ENCODE peak calls at places on chromosome 5, in eight cellular contexts. J, K, V, S, U, X, W and A are unnamed samples.
A peak's percentile ranks its signal among the peaks of the same experiment; 100 is the strongest.

GRCh38 chr5:102547659-102548058 is 48.9 kb upstream of the SLCO6A1 start:
- DNase-seq in J (no peak), K (no peak), V (no peak), S (no peak), U (no peak), X (no peak), W (no peak), A (no peak)

GRCh38 chr5:38258319-38259061 is at the start of gene EGFLAM:
- DNase-seq in J (peak; percentile 87), K (no peak), V (no peak), S (peak; percentile 15), U (peak; percentile 25), X (no peak), W (peak; percentile 6), A (peak; percentile 14)

GRCh38 chr5:149011084-149011483 is 51.8 kb downstream of the SH3TC2 start:
- DNase-seq in J (no peak), K (no peak), V (peak; percentile 46), S (no peak), U (peak; percentile 52), X (peak; percentile 12), W (peak; percentile 89), A (peak; percentile 83)

GRCh38 chr5:176611435-176611834 is 1.5 kb upstream of the GPRIN1 start:
- DNase-seq in J (peak; percentile 93), K (peak; percentile 63), V (peak; percentile 91), S (peak; percentile 77), U (peak; percentile 65), X (peak; percentile 14), W (peak; percentile 87), A (peak; percentile 87)

GRCh38 chr5:107430077-107430625 is 240.6 kb downstream of the EFNA5 start:
- DNase-seq in J (no peak), K (no peak), V (peak; percentile 22), S (no peak), U (no peak), X (no peak), W (peak; percentile 30), A (no peak)

GRCh38 chr5:179867476-179867875 is 8.9 kb upstream of the MRNIP start:
- DNase-seq in J (peak; percentile 18), K (no peak), V (no peak), S (no peak), U (no peak), X (no peak), W (no peak), A (no peak)

GRCh38 chr5:150215978-150216944 is 26.4 kb downstream of the SLC6A7 start:
- DNase-seq in J (no peak), K (no peak), V (peak; percentile 40), S (no peak), U (no peak), X (no peak), W (no peak), A (no peak)

GRCh38 chr5:1412621-1413020 is 32.6 kb downstream of the SLC6A3 start:
- DNase-seq in J (no peak), K (no peak), V (no peak), S (peak; percentile 2), U (no peak), X (no peak), W (no peak), A (no peak)

GRCh38 chr5:88089757-88090390 is 178.8 kb downstream of the TMEM161B start:
- DNase-seq in J (peak; percentile 28), K (no peak), V (no peak), S (no peak), U (no peak), X (peak; percentile 9), W (no peak), A (no peak)

GRCh38 chr5:61631438-61631941 is 299.4 kb downstream of the ZSWIM6 start:
- DNase-seq in J (no peak), K (no peak), V (peak; percentile 54), S (peak; percentile 52), U (no peak), X (peak; percentile 76), W (no peak), A (no peak)

GRCh38 chr5:37696190-37697021 is 143.4 kb downstream of the GDNF start:
- DNase-seq in J (no peak), K (peak; percentile 91), V (peak; percentile 61), S (no peak), U (no peak), X (no peak), W (peak; percentile 74), A (peak; percentile 42)

GRCh38 chr5:77366717-77367500 is 125.2 kb downstream of the WDR41 start:
- DNase-seq in J (no peak), K (no peak), V (no peak), S (no peak), U (no peak), X (no peak), W (no peak), A (no peak)

GRCh38 chr5:163841-164240 is 27.5 kb upstream of the LRRC14B start:
- DNase-seq in J (no peak), K (no peak), V (no peak), S (no peak), U (no peak), X (no peak), W (no peak), A (no peak)

GRCh38 chr5:139378101-139378825 is 4.8 kb downstream of the SLC23A1 start:
- DNase-seq in J (no peak), K (no peak), V (no peak), S (no peak), U (no peak), X (no peak), W (no peak), A (no peak)

GRCh38 chr5:113232246-113232645 is 202.5 kb downstream of the TSSK1B start:
- DNase-seq in J (no peak), K (no peak), V (peak; percentile 75), S (no peak), U (no peak), X (no peak), W (peak; percentile 74), A (no peak)

GRCh38 chr5:1173485-1174070 is 27.8 kb upstream of the SLC6A19 start:
- DNase-seq in J (no peak), K (no peak), V (no peak), S (no peak), U (no peak), X (no peak), W (no peak), A (no peak)

GRCh38 chr5:61275841-61276240 is 56.2 kb upstream of the ZSWIM6 start:
- DNase-seq in J (no peak), K (peak; percentile 26), V (peak; percentile 73), S (no peak), U (no peak), X (no peak), W (peak; percentile 80), A (peak; percentile 77)

GRCh38 chr5:167861134-167861930 is 430.1 kb upstream of the WWC1 start:
- DNase-seq in J (peak; percentile 80), K (no peak), V (peak; percentile 13), S (no peak), U (no peak), X (no peak), W (peak; percentile 66), A (peak; percentile 10)

GRCh38 chr5:143014017-143014651 is 244.0 kb downstream of the ARHGAP26 start:
- DNase-seq in J (peak; percentile 59), K (no peak), V (no peak), S (no peak), U (no peak), X (no peak), W (peak; percentile 63), A (peak; percentile 27)

GRCh38 chr5:154358410-154359221 is 87.2 kb upstream of the SAP30L start:
- DNase-seq in J (no peak), K (no peak), V (peak; percentile 47), S (no peak), U (no peak), X (no peak), W (no peak), A (peak; percentile 72)

GRCh38 chr5:149745-150450 is 41.4 kb upstream of the LRRC14B start:
- DNase-seq in J (no peak), K (peak; percentile 37), V (no peak), S (no peak), U (no peak), X (no peak), W (peak; percentile 81), A (peak; percentile 16)

GRCh38 chr5:137619191-137619870 is 116.6 kb downstream of the KLHL3 start:
- DNase-seq in J (no peak), K (peak; percentile 24), V (peak; percentile 94), S (peak; percentile 40), U (peak; percentile 65), X (peak; percentile 25), W (peak; percentile 79), A (peak; percentile 94)

GRCh38 chr5:150763023-150763793 is 4.4 kb upstream of the DCTN4 start:
- DNase-seq in J (no peak), K (peak; percentile 86), V (peak; percentile 92), S (peak; percentile 82), U (peak; percentile 14), X (no peak), W (peak; percentile 100), A (peak; percentile 90)